ENCODE peak calls at places on chromosomes 12 and 14, in four cellular contexts. One of them, this sample, is unnamed.

GRCh38 chr14:106845286-106846087 is 1319.1 kb downstream of the TMEM121 start:
- DNase-seq in DMS153: peak; percentile 41
- DNase-seq in stimulated activated CD8-positive, alpha-beta memory T cell treated with anti-CD3 and anti-CD28 coated beads, Interleukin-15, amount 100 ng/mL, for 48 hours: no peak
- DNase-seq in GM13977: peak; percentile 44
- DNase-seq in this sample: peak; percentile 73

GRCh38 chr14:104731249-104731924 is 7.4 kb downstream of the ADSS1 start:
- DNase-seq in GM13977: no peak
- DNase-seq in DMS153: no peak
- DNase-seq in stimulated activated CD8-positive, alpha-beta memory T cell treated with anti-CD3 and anti-CD28 coated beads, Interleukin-15, amount 100 ng/mL, for 48 hours: no peak
- DNase-seq in this sample: peak; percentile 50

GRCh38 chr12:42834062-42834461 is 244.5 kb upstream of the PRICKLE1 start:
- DNase-seq in GM13977: no peak
- DNase-seq in stimulated activated CD8-positive, alpha-beta memory T cell treated with anti-CD3 and anti-CD28 coated beads, Interleukin-15, amount 100 ng/mL, for 48 hours: no peak
- DNase-seq in DMS153: no peak
- DNase-seq in this sample: no peak

GRCh38 chr14:92922155-92922735 is 705 bp upstream of the CHGA start:
- DNase-seq in stimulated activated CD8-positive, alpha-beta memory T cell treated with anti-CD3 and anti-CD28 coated beads, Interleukin-15, amount 100 ng/mL, for 48 hours: no peak
- DNase-seq in DMS153: peak; percentile 50
- DNase-seq in GM13977: no peak
- DNase-seq in this sample: no peak

GRCh38 chr14:59632381-59632780 is 55.8 kb upstream of the CCDC175 start:
- DNase-seq in DMS153: no peak
- DNase-seq in stimulated activated CD8-positive, alpha-beta memory T cell treated with anti-CD3 and anti-CD28 coated beads, Interleukin-15, amount 100 ng/mL, for 48 hours: no peak
- DNase-seq in GM13977: peak; percentile 64
- DNase-seq in this sample: peak; percentile 50

GRCh38 chr12:78473136-78473535 is 391.4 kb upstream of the SYT1 start:
- DNase-seq in DMS153: no peak
- DNase-seq in GM13977: no peak
- DNase-seq in stimulated activated CD8-positive, alpha-beta memory T cell treated with anti-CD3 and anti-CD28 coated beads, Interleukin-15, amount 100 ng/mL, for 48 hours: no peak
- DNase-seq in this sample: no peak

GRCh38 chr12:60594035-60594711 is 998.3 kb downstream of the SLC16A7 start:
- DNase-seq in GM13977: no peak
- DNase-seq in DMS153: no peak
- DNase-seq in stimulated activated CD8-positive, alpha-beta memory T cell treated with anti-CD3 and anti-CD28 coated beads, Interleukin-15, amount 100 ng/mL, for 48 hours: no peak
- DNase-seq in this sample: no peak

GRCh38 chr12:123043536-123044001 is 63.1 kb downstream of the ARL6IP4 start:
- DNase-seq in DMS153: peak; percentile 67
- DNase-seq in stimulated activated CD8-positive, alpha-beta memory T cell treated with anti-CD3 and anti-CD28 coated beads, Interleukin-15, amount 100 ng/mL, for 48 hours: peak; percentile 76
- DNase-seq in GM13977: peak; percentile 65
- DNase-seq in this sample: peak; percentile 83

GRCh38 chr14:102510616-102511520 is 1.3 kb upstream of the ANKRD9 start:
- DNase-seq in stimulated activated CD8-positive, alpha-beta memory T cell treated with anti-CD3 and anti-CD28 coated beads, Interleukin-15, amount 100 ng/mL, for 48 hours: no peak
- DNase-seq in DMS153: no peak
- DNase-seq in GM13977: peak; percentile 44
- DNase-seq in this sample: peak; percentile 77

GRCh38 chr14:68814376-68815287 is 21.8 kb upstream of the ZFP36L1 start:
- DNase-seq in stimulated activated CD8-positive, alpha-beta memory T cell treated with anti-CD3 and anti-CD28 coated beads, Interleukin-15, amount 100 ng/mL, for 48 hours: no peak
- DNase-seq in GM13977: peak; percentile 81
- DNase-seq in DMS153: no peak
- DNase-seq in this sample: peak; percentile 49

GRCh38 chr14:53187921-53188463 is 34.9 kb upstream of the DDHD1 start:
- DNase-seq in DMS153: no peak
- DNase-seq in stimulated activated CD8-positive, alpha-beta memory T cell treated with anti-CD3 and anti-CD28 coated beads, Interleukin-15, amount 100 ng/mL, for 48 hours: no peak
- DNase-seq in GM13977: no peak
- DNase-seq in this sample: no peak

GRCh38 chr12:121927798-121928197 is 9.4 kb downstream of the CFAP251 start:
- DNase-seq in DMS153: no peak
- DNase-seq in stimulated activated CD8-positive, alpha-beta memory T cell treated with anti-CD3 and anti-CD28 coated beads, Interleukin-15, amount 100 ng/mL, for 48 hours: no peak
- DNase-seq in GM13977: no peak
- DNase-seq in this sample: no peak

GRCh38 chr12:76144253-76144564 is 59.7 kb upstream of the NAP1L1 start:
- DNase-seq in stimulated activated CD8-positive, alpha-beta memory T cell treated with anti-CD3 and anti-CD28 coated beads, Interleukin-15, amount 100 ng/mL, for 48 hours: peak; percentile 4
- DNase-seq in DMS153: peak; percentile 15
- DNase-seq in GM13977: no peak
- DNase-seq in this sample: peak; percentile 30

GRCh38 chr14:73627033-73627432 is 14.7 kb downstream of the ACOT6 start:
- DNase-seq in stimulated activated CD8-positive, alpha-beta memory T cell treated with anti-CD3 and anti-CD28 coated beads, Interleukin-15, amount 100 ng/mL, for 48 hours: peak; percentile 5
- DNase-seq in DMS153: no peak
- DNase-seq in GM13977: no peak
- DNase-seq in this sample: no peak

GRCh38 chr12:113888435-113888834 is 77.7 kb downstream of the RBM19 start:
- DNase-seq in stimulated activated CD8-positive, alpha-beta memory T cell treated with anti-CD3 and anti-CD28 coated beads, Interleukin-15, amount 100 ng/mL, for 48 hours: no peak
- DNase-seq in GM13977: no peak
- DNase-seq in DMS153: no peak
- DNase-seq in this sample: no peak

GRCh38 chr12:20189767-20190166 is 178.6 kb upstream of the PDE3A start:
- DNase-seq in stimulated activated CD8-positive, alpha-beta memory T cell treated with anti-CD3 and anti-CD28 coated beads, Interleukin-15, amount 100 ng/mL, for 48 hours: no peak
- DNase-seq in DMS153: no peak
- DNase-seq in GM13977: no peak
- DNase-seq in this sample: no peak

GRCh38 chr14:78090820-78091219 is 79.4 kb upstream of the NRXN3 start:
- DNase-seq in stimulated activated CD8-positive, alpha-beta memory T cell treated with anti-CD3 and anti-CD28 coated beads, Interleukin-15, amount 100 ng/mL, for 48 hours: no peak
- DNase-seq in GM13977: no peak
- DNase-seq in DMS153: no peak
- DNase-seq in this sample: no peak

GRCh38 chr12:118467576-118467975 is 91.2 kb downstream of the SUDS3 start:
- DNase-seq in DMS153: no peak
- DNase-seq in stimulated activated CD8-positive, alpha-beta memory T cell treated with anti-CD3 and anti-CD28 coated beads, Interleukin-15, amount 100 ng/mL, for 48 hours: no peak
- DNase-seq in GM13977: no peak
- DNase-seq in this sample: no peak

GRCh38 chr12:8780389-8780788 is 42.0 kb upstream of the A2ML1 start:
- DNase-seq in stimulated activated CD8-positive, alpha-beta memory T cell treated with anti-CD3 and anti-CD28 coated beads, Interleukin-15, amount 100 ng/mL, for 48 hours: no peak
- DNase-seq in DMS153: no peak
- DNase-seq in GM13977: peak; percentile 31
- DNase-seq in this sample: peak; percentile 16

GRCh38 chr14:37493606-37494005 is 101.4 kb downstream of the FOXA1 start:
- DNase-seq in GM13977: no peak
- DNase-seq in stimulated activated CD8-positive, alpha-beta memory T cell treated with anti-CD3 and anti-CD28 coated beads, Interleukin-15, amount 100 ng/mL, for 48 hours: no peak
- DNase-seq in DMS153: no peak
- DNase-seq in this sample: no peak

GRCh38 chr14:102827716-102828115 is 50.5 kb downstream of the TRAF3 start:
- DNase-seq in GM13977: no peak
- DNase-seq in stimulated activated CD8-positive, alpha-beta memory T cell treated with anti-CD3 and anti-CD28 coated beads, Interleukin-15, amount 100 ng/mL, for 48 hours: no peak
- DNase-seq in DMS153: no peak
- DNase-seq in this sample: no peak

GRCh38 chr12:10101042-10101579 is 2.3 kb upstream of the CLEC1A start:
- DNase-seq in GM13977: no peak
- DNase-seq in DMS153: no peak
- DNase-seq in stimulated activated CD8-positive, alpha-beta memory T cell treated with anti-CD3 and anti-CD28 coated beads, Interleukin-15, amount 100 ng/mL, for 48 hours: no peak
- DNase-seq in this sample: peak; percentile 5

GRCh38 chr14:100900837-100901390 is 2.6 kb downstream of the RTL1 start:
- DNase-seq in stimulated activated CD8-positive, alpha-beta memory T cell treated with anti-CD3 and anti-CD28 coated beads, Interleukin-15, amount 100 ng/mL, for 48 hours: no peak
- DNase-seq in DMS153: peak; percentile 9
- DNase-seq in GM13977: peak; percentile 19
- DNase-seq in this sample: no peak

GRCh38 chr14:90720336-90720735 is 95.9 kb downstream of the TTC7B start:
- DNase-seq in GM13977: no peak
- DNase-seq in DMS153: no peak
- DNase-seq in stimulated activated CD8-positive, alpha-beta memory T cell treated with anti-CD3 and anti-CD28 coated beads, Interleukin-15, amount 100 ng/mL, for 48 hours: no peak
- DNase-seq in this sample: peak; percentile 46

GRCh38 chr12:92244036-92244435 is 98.4 kb upstream of the BTG1 start:
- DNase-seq in stimulated activated CD8-positive, alpha-beta memory T cell treated with anti-CD3 and anti-CD28 coated beads, Interleukin-15, amount 100 ng/mL, for 48 hours: no peak
- DNase-seq in GM13977: no peak
- DNase-seq in DMS153: no peak
- DNase-seq in this sample: no peak

GRCh38 chr12:93896962-93897361 is 219.8 kb downstream of the CRADD start:
- DNase-seq in stimulated activated CD8-positive, alpha-beta memory T cell treated with anti-CD3 and anti-CD28 coated beads, Interleukin-15, amount 100 ng/mL, for 48 hours: no peak
- DNase-seq in DMS153: no peak
- DNase-seq in GM13977: no peak
- DNase-seq in this sample: no peak

GRCh38 chr12:62787023-62787422 is 147.9 kb downstream of the PPM1H start:
- DNase-seq in DMS153: no peak
- DNase-seq in GM13977: no peak
- DNase-seq in stimulated activated CD8-positive, alpha-beta memory T cell treated with anti-CD3 and anti-CD28 coated beads, Interleukin-15, amount 100 ng/mL, for 48 hours: no peak
- DNase-seq in this sample: no peak

GRCh38 chr12:84912191-84913142 is at the start of gene SLC6A15:
- DNase-seq in stimulated activated CD8-positive, alpha-beta memory T cell treated with anti-CD3 and anti-CD28 coated beads, Interleukin-15, amount 100 ng/mL, for 48 hours: peak; percentile 7
- DNase-seq in GM13977: peak; percentile 33
- DNase-seq in DMS153: peak; percentile 53
- DNase-seq in this sample: no peak

GRCh38 chr14:70354204-70354603 is 5.3 kb downstream of the COX16 start:
- DNase-seq in GM13977: peak; percentile 10
- DNase-seq in DMS153: no peak
- DNase-seq in stimulated activated CD8-positive, alpha-beta memory T cell treated with anti-CD3 and anti-CD28 coated beads, Interleukin-15, amount 100 ng/mL, for 48 hours: no peak
- DNase-seq in this sample: no peak

GRCh38 chr14:74571901-74572828 is 39.9 kb downstream of the LTBP2 start:
- DNase-seq in stimulated activated CD8-positive, alpha-beta memory T cell treated with anti-CD3 and anti-CD28 coated beads, Interleukin-15, amount 100 ng/mL, for 48 hours: no peak
- DNase-seq in GM13977: no peak
- DNase-seq in DMS153: no peak
- DNase-seq in this sample: peak; percentile 34

GRCh38 chr12:81942588-81942987 is 183.4 kb upstream of the PPFIA2 start:
- DNase-seq in GM13977: no peak
- DNase-seq in stimulated activated CD8-positive, alpha-beta memory T cell treated with anti-CD3 and anti-CD28 coated beads, Interleukin-15, amount 100 ng/mL, for 48 hours: no peak
- DNase-seq in DMS153: no peak
- DNase-seq in this sample: no peak

GRCh38 chr12:32889073-32889760 is 7.4 kb downstream of the PKP2 start:
- DNase-seq in stimulated activated CD8-positive, alpha-beta memory T cell treated with anti-CD3 and anti-CD28 coated beads, Interleukin-15, amount 100 ng/mL, for 48 hours: no peak
- DNase-seq in GM13977: no peak
- DNase-seq in DMS153: no peak
- DNase-seq in this sample: no peak

GRCh38 chr14:75147423-75148071 is 20.7 kb upstream of the NEK9 start:
- DNase-seq in stimulated activated CD8-positive, alpha-beta memory T cell treated with anti-CD3 and anti-CD28 coated beads, Interleukin-15, amount 100 ng/mL, for 48 hours: no peak
- DNase-seq in GM13977: no peak
- DNase-seq in DMS153: no peak
- DNase-seq in this sample: peak; percentile 80

GRCh38 chr14:38578278-38578681 is 322.4 kb upstream of the CLEC14A start:
- DNase-seq in stimulated activated CD8-positive, alpha-beta memory T cell treated with anti-CD3 and anti-CD28 coated beads, Interleukin-15, amount 100 ng/mL, for 48 hours: no peak
- DNase-seq in GM13977: no peak
- DNase-seq in DMS153: peak; percentile 7
- DNase-seq in this sample: no peak

GRCh38 chr12:16281157-16281556 is 3.7 kb upstream of the SLC15A5 start:
- DNase-seq in DMS153: no peak
- DNase-seq in stimulated activated CD8-positive, alpha-beta memory T cell treated with anti-CD3 and anti-CD28 coated beads, Interleukin-15, amount 100 ng/mL, for 48 hours: no peak
- DNase-seq in GM13977: no peak
- DNase-seq in this sample: no peak

GRCh38 chr14:91464615-91465205 is 45.4 kb downstream of the PPP4R3A start:
- DNase-seq in GM13977: no peak
- DNase-seq in DMS153: no peak
- DNase-seq in stimulated activated CD8-positive, alpha-beta memory T cell treated with anti-CD3 and anti-CD28 coated beads, Interleukin-15, amount 100 ng/mL, for 48 hours: peak; percentile 13
- DNase-seq in this sample: no peak